ENCODE peak calls at places on chromosome 19, in six cellular contexts. G is activated CD4-positive, alpha-beta T cell treated with anti-CD3 and anti-CD28 coated beads, Interleukin-2, amount 10 ng/mL, durations not matched to agents 7 days and 5 days; I is EL; L is left lung; R is stimulated activated CD4-positive, alpha-beta T cell treated with anti-CD3 and anti-CD28 coated beads, Interleukin-12 subunit alpha, Interleukin-12 subunit beta, amount 100 ng/mL, for 4 hours; E is substantia nigra. C is an unnamed sample.

GRCh38 chr19:518292-519231 is 11.3 kb downstream of the TPGS1 start:
- DNase-seq in G (peak; percentile 33), I (no peak), L (no peak), R (peak; percentile 63), E (no peak), C (no peak)

GRCh38 chr19:1923319-1923718 is 17.7 kb upstream of the CSNK1G2 start:
- DNase-seq in G (peak; percentile 56), I (no peak), L (no peak), R (peak; percentile 33), E (no peak), C (no peak)

GRCh38 chr19:57406516-57407123 is 4.3 kb upstream of the ZNF17 start:
- DNase-seq in G (peak; percentile 74), I (peak; percentile 47), L (peak; percentile 83), R (peak; percentile 62), E (no peak), C (peak; percentile 78)

GRCh38 chr19:43452517-43453045 is 12.8 kb downstream of the LYPD3 start:
- DNase-seq in G (no peak), I (no peak), L (no peak), R (no peak), E (no peak), C (no peak)

GRCh38 chr19:33677745-33678426 is 56.1 kb downstream of the CHST8 start:
- DNase-seq in G (no peak), I (no peak), L (no peak), R (no peak), E (no peak), C (no peak)

GRCh38 chr19:18839465-18840287 is 7.9 kb downstream of the UPF1 start:
- DNase-seq in G (no peak), I (peak; percentile 25), L (peak; percentile 54), R (no peak), E (no peak), C (no peak)

GRCh38 chr19:2739602-2740313 is at the start of gene SLC39A3:
- DNase-seq in G (peak; percentile 100), I (peak; percentile 99), L (peak; percentile 94), R (peak; percentile 99), E (peak; percentile 86), C (peak; percentile 98)

GRCh38 chr19:56822755-56823154 is 17.8 kb downstream of the PEG3 start:
- DNase-seq in G (no peak), I (no peak), L (peak; percentile 22), R (no peak), E (no peak), C (no peak)

GRCh38 chr19:35901854-35902661 is at the start of gene HCST:
- DNase-seq in G (peak; percentile 69), I (peak; percentile 59), L (peak; percentile 21), R (no peak), E (no peak), C (peak; percentile 69)

GRCh38 chr19:48812094-48812929 is 1.5 kb upstream of the BCAT2 start:
- DNase-seq in G (peak; percentile 62), I (peak; percentile 71), L (peak; percentile 92), R (peak; percentile 62), E (peak; percentile 52), C (peak; percentile 91)

GRCh38 chr19:14718522-14719113 is 28.8 kb downstream of the ZNF333 start:
- DNase-seq in G (no peak), I (no peak), L (no peak), R (no peak), E (no peak), C (no peak)

C was measured in aorta.